ENCODE peak calls at places on chromosomes 5 and 9, in seven cellular contexts. M is NCI-H1105; O is left cardiac atrium; R is memory B cell; G is CD4-positive, CD25-positive, alpha-beta regulatory T cell; B is EH; K is HCT116. J is an unnamed sample.

GRCh38 chr9:35903049-35903448 is 3.0 kb upstream of the HRCT1 start:
- DNase-seq in G (peak; percentile 73), K (peak; percentile 48), O (no peak), R (peak; percentile 31), B (peak; percentile 65), M (peak; percentile 57), J (peak; percentile 59)

GRCh38 chr9:37531699-37532098 is 44.5 kb downstream of the FBXO10 start:
- DNase-seq in B (no peak), R (peak; percentile 70), K (no peak), M (no peak), G (peak; percentile 46), O (no peak), J (no peak)

GRCh38 chr9:123364241-123364824 is 8.3 kb downstream of the CRB2 start:
- DNase-seq in M (no peak), B (peak; percentile 38), K (no peak), O (peak; percentile 55), G (no peak), R (no peak), J (no peak)

GRCh38 chr9:79026311-79026710 is 545.5 kb upstream of the TLE4 start:
- DNase-seq in G (no peak), O (no peak), R (no peak), M (no peak), B (peak; percentile 39), K (no peak), J (no peak)

GRCh38 chr5:83924171-83924570 is 203.5 kb upstream of the HAPLN1 start:
- DNase-seq in R (no peak), O (no peak), B (peak; percentile 88), G (no peak), M (no peak), K (no peak), J (no peak)

GRCh38 chr5:150113047-150113744 is 26.8 kb upstream of the CSF1R start:
- DNase-seq in R (no peak), M (no peak), G (no peak), O (peak; percentile 44), B (peak; percentile 52), K (no peak), J (peak; percentile 90)

GRCh38 chr5:61673007-61673735 is 341.1 kb downstream of the ZSWIM6 start:
- DNase-seq in R (no peak), M (no peak), G (no peak), K (peak; percentile 12), B (peak; percentile 18), O (no peak), J (no peak)

GRCh38 chr9:19648672-19649071 is 140.2 kb downstream of the SLC24A2 start:
- DNase-seq in M (no peak), K (no peak), O (no peak), R (no peak), G (no peak), B (no peak), J (no peak)

GRCh38 chr5:42596817-42597216 is 159.8 kb upstream of the CCDC152 start:
- DNase-seq in M (no peak), K (no peak), G (no peak), O (no peak), B (no peak), R (no peak), J (no peak)

GRCh38 chr9:72013188-72013877 is 47.1 kb downstream of the C9orf57 start:
- DNase-seq in M (no peak), K (no peak), R (no peak), G (peak; percentile 24), B (no peak), O (no peak), J (no peak)

GRCh38 chr9:130128782-130129424 is 43.3 kb upstream of the NCS1 start:
- DNase-seq in G (peak; percentile 75), M (no peak), O (peak; percentile 55), B (peak; percentile 97), R (peak; percentile 51), K (no peak), J (no peak)

GRCh38 chr9:95834281-95834907 is 41.1 kb upstream of the ERCC6L2 start:
- DNase-seq in K (no peak), G (no peak), O (no peak), M (no peak), B (no peak), R (no peak), J (no peak)

GRCh38 chr5:32432633-32433032 is 11.9 kb downstream of the ZFR start:
- DNase-seq in O (no peak), K (no peak), G (no peak), M (no peak), B (no peak), R (no peak), J (no peak)

GRCh38 chr5:178386532-178386931 is 153.9 kb upstream of the PHYKPL start:
- DNase-seq in O (peak; percentile 4), G (no peak), R (no peak), M (no peak), K (no peak), B (no peak), J (no peak)

GRCh38 chr9:96441798-96442445 is 8.0 kb upstream of the HABP4 start:
- DNase-seq in R (peak; percentile 12), K (no peak), G (peak; percentile 75), B (peak; percentile 36), M (no peak), O (no peak), J (no peak)

GRCh38 chr5:170434953-170435605 is 45.9 kb upstream of the KCNMB1 start:
- DNase-seq in M (no peak), K (peak; percentile 32), R (peak; percentile 37), O (peak; percentile 72), G (peak; percentile 53), B (peak; percentile 59), J (peak; percentile 94)

GRCh38 chr5:10124287-10124686 is 125.4 kb downstream of the ATPSCKMT start:
- DNase-seq in G (no peak), B (no peak), K (no peak), O (no peak), M (no peak), R (no peak), J (no peak)

GRCh38 chr5:138981131-138981530 is 106.0 kb upstream of the LRRTM2 start:
- DNase-seq in G (no peak), R (no peak), M (no peak), B (peak; percentile 89), O (no peak), K (no peak), J (peak; percentile 7)

GRCh38 chr5:132480546-132481242 is 9.9 kb downstream of the IRF1 start:
- DNase-seq in K (no peak), B (no peak), R (no peak), M (no peak), G (peak; percentile 47), O (peak; percentile 12), J (no peak)

GRCh38 chr5:38134750-38135330 is 123.5 kb upstream of the EGFLAM start:
- DNase-seq in B (no peak), R (no peak), M (no peak), K (no peak), G (no peak), O (no peak), J (no peak)

GRCh38 chr9:83235524-83235923 is 172.6 kb upstream of the RASEF start:
- DNase-seq in M (no peak), K (no peak), B (no peak), G (no peak), O (no peak), R (no peak), J (no peak)

GRCh38 chr5:173457482-173457881 is 129.3 kb upstream of the STC2 start:
- DNase-seq in B (no peak), K (no peak), G (no peak), O (no peak), M (no peak), R (no peak), J (no peak)

GRCh38 chr9:124770359-124771020 is 621 bp downstream of the NR6A1 start:
- DNase-seq in R (no peak), O (no peak), M (no peak), G (no peak), K (no peak), B (no peak), J (peak; percentile 82)

GRCh38 chr9:134969401-134969800 is 51.7 kb upstream of the FCN1 start:
- DNase-seq in M (no peak), K (no peak), G (no peak), B (no peak), R (no peak), O (no peak), J (peak; percentile 28)

GRCh38 chr9:71797266-71797665 is 29.0 kb upstream of the CEMIP2 start:
- DNase-seq in K (no peak), B (peak; percentile 65), M (no peak), O (no peak), R (no peak), G (no peak), J (no peak)

GRCh38 chr5:108167174-108167573 is 214.7 kb downstream of the FBXL17 start:
- DNase-seq in M (no peak), R (no peak), G (no peak), O (no peak), K (no peak), B (no peak), J (no peak)

GRCh38 chr9:105341784-105342183 is 97.3 kb downstream of the SLC44A1 start:
- DNase-seq in M (no peak), G (peak; percentile 47), K (no peak), O (no peak), B (peak; percentile 45), R (no peak), J (no peak)

GRCh38 chr9:97557606-97558095 is 56.2 kb downstream of the TMOD1 start:
- DNase-seq in O (peak; percentile 87), B (no peak), G (no peak), K (no peak), M (peak; percentile 75), R (no peak), J (no peak)

GRCh38 chr5:177241768-177242167 is 61.8 kb downstream of the RAB24 start:
- DNase-seq in G (no peak), R (no peak), M (no peak), K (no peak), O (no peak), B (no peak), J (no peak)

GRCh38 chr9:72396247-72397091 is 31.5 kb upstream of the ZFAND5 start:
- DNase-seq in G (peak; percentile 48), R (no peak), M (no peak), K (no peak), O (no peak), B (peak; percentile 68), J (no peak)

GRCh38 chr9:136119259-136120118 is 814 bp upstream of the TMEM250 start:
- DNase-seq in O (peak; percentile 53), K (no peak), R (no peak), B (peak; percentile 69), G (no peak), M (no peak), J (peak; percentile 88)

GRCh38 chr5:9343146-9343850 is 202.6 kb downstream of the SEMA5A start:
- DNase-seq in R (no peak), M (no peak), O (no peak), G (no peak), B (peak; percentile 71), K (no peak), J (no peak)

GRCh38 chr5:61139094-61139873 is 23.0 kb downstream of the SMIM15 start:
- DNase-seq in K (no peak), M (no peak), B (peak; percentile 11), G (no peak), O (no peak), R (no peak), J (peak; percentile 61)

GRCh38 chr5:77356740-77357139 is 135.4 kb downstream of the WDR41 start:
- DNase-seq in O (no peak), B (peak; percentile 89), G (peak; percentile 70), R (no peak), M (no peak), K (no peak), J (no peak)

J was measured in endodermal cell.